ENCODE peak calls at places on chromosomes 2 and 18, in seven cellular contexts. M, D, Z, F, R, O and T are unnamed samples.
A peak's percentile ranks its signal among the peaks of the same experiment; 100 is the strongest.

GRCh38 chr18:74472312-74472711 is 15.2 kb upstream of the DIPK1C start:
- DNase-seq in M (no peak), D (no peak), Z (no peak), F (no peak), R (no peak), O (no peak), T (no peak)

GRCh38 chr2:70728128-70728527 is 39.9 kb downstream of the ADD2 start:
- DNase-seq in M (no peak), D (peak; percentile 87), Z (no peak), F (no peak), R (no peak), O (no peak), T (no peak)

GRCh38 chr18:68429809-68430208 is 285.1 kb downstream of the TMX3 start:
- DNase-seq in M (no peak), D (no peak), Z (peak; percentile 79), F (no peak), R (no peak), O (peak; percentile 65), T (no peak)

GRCh38 chr2:240425697-240426096 is 9.8 kb upstream of the GPC1 start:
- DNase-seq in M (no peak), D (no peak), Z (no peak), F (no peak), R (peak; percentile 33), O (no peak), T (no peak)

GRCh38 chr2:179340678-179341077 is 76.0 kb upstream of the SESTD1 start:
- DNase-seq in M (no peak), D (no peak), Z (peak; percentile 72), F (no peak), R (no peak), O (peak; percentile 30), T (peak; percentile 34)

GRCh38 chr2:85504434-85505261 is 34.3 kb upstream of the MAT2A start:
- DNase-seq in M (peak; percentile 53), D (no peak), Z (peak; percentile 91), F (no peak), R (no peak), O (peak; percentile 99), T (peak; percentile 75)

GRCh38 chr2:74249406-74250122 is 51.1 kb downstream of the MTHFD2 start:
- DNase-seq in M (no peak), D (no peak), Z (no peak), F (no peak), R (no peak), O (no peak), T (no peak)

GRCh38 chr2:119567292-119567691 is 23.0 kb downstream of the CFAP221 start:
- DNase-seq in M (no peak), D (no peak), Z (no peak), F (no peak), R (no peak), O (no peak), T (no peak)

GRCh38 chr2:161839931-161840330 is 215.7 kb downstream of the SLC4A10 start:
- DNase-seq in M (no peak), D (no peak), Z (no peak), F (no peak), R (no peak), O (no peak), T (no peak)

GRCh38 chr2:190766174-190766572 is 114.4 kb upstream of the GLS start:
- DNase-seq in M (no peak), D (no peak), Z (no peak), F (no peak), R (no peak), O (no peak), T (no peak)

GRCh38 chr2:190767821-190768220 is 112.8 kb upstream of the GLS start:
- DNase-seq in M (no peak), D (no peak), Z (no peak), F (no peak), R (no peak), O (peak; percentile 26), T (no peak)

GRCh38 chr2:190763901-190764514 is 115.1 kb downstream of the NAB1 start:
- DNase-seq in M (no peak), D (no peak), Z (no peak), F (no peak), R (no peak), O (peak; percentile 62), T (peak; percentile 4)

GRCh38 chr2:190766581-190766980 is 114.0 kb upstream of the GLS start:
- DNase-seq in M (no peak), D (no peak), Z (no peak), F (no peak), R (no peak), O (no peak), T (no peak)

DNA sequence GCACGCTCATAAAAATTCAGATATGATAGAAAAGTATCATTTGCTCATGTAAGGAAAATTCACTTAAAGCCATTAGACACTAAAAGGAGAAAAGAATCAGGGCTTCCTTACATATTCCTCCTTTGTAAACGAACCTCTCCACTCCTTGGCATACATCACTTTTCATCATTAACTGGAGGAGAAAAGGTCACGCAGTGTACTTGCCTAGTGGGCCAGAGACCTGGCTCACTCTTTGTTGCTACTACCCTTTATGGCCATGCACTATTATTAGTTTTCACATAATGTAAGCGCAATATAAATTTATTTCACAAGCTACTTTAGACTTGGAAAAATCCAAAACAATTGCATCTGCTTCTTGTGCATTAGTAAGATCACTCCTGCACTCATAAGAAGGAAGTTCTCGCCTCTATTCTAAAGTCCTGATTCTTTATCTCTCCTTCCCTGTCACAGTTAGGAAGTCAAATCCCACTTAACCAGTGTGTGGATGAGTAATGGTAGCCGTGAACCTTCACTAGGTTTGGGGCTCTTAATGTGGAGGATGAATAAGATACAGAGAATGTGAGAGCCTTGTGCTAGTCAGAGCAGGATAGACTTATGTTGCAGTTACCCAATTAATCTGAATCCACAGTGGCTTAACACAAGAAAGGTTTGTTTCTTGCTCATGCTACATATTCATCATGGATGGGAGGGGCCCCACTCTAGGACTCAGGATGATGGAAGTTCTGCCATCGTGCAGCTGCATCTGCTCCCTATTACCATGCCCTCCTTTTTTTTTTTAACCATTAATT is 115.0 kb upstream of the GLS start:
- DNase-seq in M (no peak), D (no peak), Z (peak; percentile 71), F (no peak), R (no peak), O (peak; percentile 94), T (peak; percentile 74)
- H3K27ac ChIP-seq in M (no peak overlapping the region), D (no peak overlapping the region), Z (no peak overlapping the region), F (no peak overlapping the region), R (no peak overlapping the region), O (peak overlapping the region; percentile 41), T (no peak overlapping the region)

GRCh38 chr2:241638063-241638660 is 669 bp downstream of the ATG4B start:
- DNase-seq in M (no peak), D (no peak), Z (no peak), F (no peak), R (no peak), O (peak; percentile 3), T (no peak)

GRCh38 chr2:241640165-241640795 is 2.8 kb downstream of the ATG4B start:
- DNase-seq in M (no peak), D (no peak), Z (no peak), F (no peak), R (no peak), O (no peak), T (no peak)

GRCh38 chr2:241639385-241639784 is 1.9 kb downstream of the ATG4B start:
- DNase-seq in M (no peak), D (peak; percentile 65), Z (no peak), F (peak; percentile 62), R (no peak), O (no peak), T (no peak)

GRCh38 chr2:241637233-241638062 is at the start of gene ATG4B:
- DNase-seq in M (peak; percentile 26), D (peak; percentile 92), Z (peak; percentile 88), F (peak; percentile 89), R (peak; percentile 94), O (peak; percentile 87), T (peak; percentile 64)

GRCh38 chr2:241638940-241639339 is 1.4 kb downstream of the ATG4B start:
- DNase-seq in M (no peak), D (no peak), Z (no peak), F (peak; percentile 7), R (no peak), O (no peak), T (no peak)
- H3K4me3 ChIP-seq in M (peak overlapping the region; percentile 89), D (peak overlapping the region; percentile 83), Z (no peak overlapping the region), F (peak overlapping the region; percentile 89), R (peak overlapping the region; percentile 77), O (peak overlapping the region; percentile 94), T (no peak overlapping the region)

DNA sequence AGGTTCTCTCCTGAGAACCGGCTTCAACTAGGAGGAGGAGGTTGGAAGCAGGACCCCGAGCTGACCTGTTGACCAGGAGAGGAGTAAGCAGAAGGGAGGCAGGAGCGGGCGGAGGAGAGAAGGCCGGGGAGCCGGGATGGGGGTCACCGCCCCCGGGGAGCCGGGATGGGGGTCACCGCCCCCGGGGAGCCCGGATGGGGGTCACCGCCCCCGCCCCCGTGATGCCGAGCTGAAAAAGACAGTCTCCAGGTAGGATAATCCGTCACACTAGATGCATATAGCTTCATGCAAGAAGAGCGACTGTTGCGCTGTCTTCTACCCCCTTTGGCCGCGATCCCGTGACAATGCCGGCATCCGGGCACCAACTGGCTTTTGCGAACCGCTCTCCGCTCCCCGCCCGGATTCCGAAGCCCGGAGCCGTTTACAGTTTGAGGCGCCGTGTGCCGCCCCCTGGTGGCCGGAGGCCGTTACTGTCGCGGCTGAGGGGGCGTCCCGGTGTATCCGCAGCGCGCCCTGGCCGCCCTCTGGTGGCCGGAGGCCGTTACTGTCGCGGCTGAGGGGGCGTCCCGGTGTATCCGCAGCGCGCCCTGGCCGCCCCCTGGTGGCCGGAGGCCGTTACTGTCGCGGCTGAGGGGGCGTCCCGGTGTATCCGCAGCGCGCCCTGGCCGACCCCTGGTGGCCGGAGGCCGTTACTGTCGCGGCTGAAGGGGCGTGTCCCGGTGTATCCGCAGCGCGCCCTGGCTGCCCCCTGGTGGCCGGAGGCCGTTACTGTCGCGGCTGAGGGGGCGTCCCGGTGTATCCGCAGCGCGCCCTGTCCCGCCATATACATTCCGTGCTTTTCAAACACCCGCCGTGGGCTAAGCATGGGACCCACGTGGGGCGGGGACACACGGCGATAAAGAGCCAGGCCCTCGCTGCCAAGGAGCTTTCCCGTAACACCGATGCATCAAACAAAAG is 89.6 kb downstream of the ACTR3 start:
- DNase-seq in M (no peak), D (peak; percentile 92), Z (no peak), F (peak; percentile 13), R (no peak), O (no peak), T (no peak)
- TF ChIP-seq CTCF in M (peak; percentile 50), D (peak; percentile 81), Z (peak; percentile 21), F (peak; percentile 82), R (peak; percentile 57), O (peak; percentile 34), T (peak; percentile 50)

GRCh38 chr2:44895061-44895460 is 46.4 kb upstream of the SIX3 start:
- DNase-seq in M (no peak), D (no peak), Z (no peak), F (no peak), R (no peak), O (no peak), T (peak; percentile 6)
- H3K27ac ChIP-seq in M (no peak overlapping the region), D (no peak overlapping the region), Z (no peak overlapping the region), F (no peak overlapping the region), R (no peak overlapping the region), O (no peak overlapping the region), T (no peak overlapping the region)

GRCh38 chr2:234454433-234454832 is 42.4 kb downstream of the ARL4C start:
- DNase-seq in M (no peak), D (no peak), Z (no peak), F (peak; percentile 61), R (no peak), O (no peak), T (no peak)
- H3K4me3 ChIP-seq in M (no peak overlapping the region), D (no peak overlapping the region), Z (no peak overlapping the region), F (peak overlapping the region; percentile 20), R (no peak overlapping the region), O (no peak overlapping the region), T (no peak overlapping the region)

DNA sequence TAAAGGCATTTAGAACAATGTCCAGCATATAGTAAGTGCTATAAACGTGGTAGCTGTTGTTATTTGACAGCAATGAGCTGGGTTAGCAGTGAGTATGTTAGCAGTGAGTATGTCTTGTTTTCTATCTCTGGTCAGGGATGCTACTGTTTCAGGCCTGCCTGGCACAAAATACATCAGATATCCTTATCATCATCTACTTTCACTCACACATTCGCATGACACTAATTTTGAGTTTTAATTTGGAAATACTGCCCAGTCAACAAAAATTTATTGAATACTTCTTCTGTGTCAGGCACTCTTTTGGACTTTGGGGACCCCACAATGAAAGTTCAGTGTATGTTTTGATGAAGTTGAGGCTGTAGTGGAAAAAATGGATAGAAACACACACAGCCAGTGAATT is 401.6 kb downstream of the CLIP4 start:
- DNase-seq in M (no peak), D (no peak), Z (no peak), F (no peak), R (no peak), O (no peak), T (no peak)
- TF ChIP-seq CTCF in M (no peak), D (no peak), Z (no peak), F (no peak), R (no peak), O (no peak), T (no peak)